ENCODE peak calls at places on chromosomes 1 and 21, in ten cellular contexts. G is hepatic stellate cell; Z is fibroblast of lung; R is HEK293T; F is NT2/D1; K is COR-L47; L is T-cell; B is astrocyte of the spinal cord; V is activated T-helper 9 cell treated with anti-CD3 and anti-CD28 coated beads, Interleukin-2, amount 50 U/mL, for 16 hours; Y is activated T-cell treated with anti-CD3 and anti-CD28 coated beads, Interleukin-2, amount 50 U/mL, for 72 hours. E is an unnamed sample.
A peak's percentile ranks its signal among the peaks of the same experiment; 100 is the strongest.

GRCh38 chr1:48661726-48662483 is 114.8 kb downstream of the BEND5 start:
- DNase-seq in G (no peak), Z (no peak), R (no peak), F (no peak), K (peak; percentile 60), L (no peak), B (no peak), V (no peak), Y (no peak), E (no peak)

GRCh38 chr1:15412488-15412800 is 2.8 kb downstream of the EFHD2 start:
- DNase-seq in G (no peak), Z (no peak), R (no peak), F (no peak), K (no peak), L (no peak), B (no peak), V (no peak), Y (no peak), E (no peak)

GRCh38 chr1:107748529-107748928 is 216.5 kb downstream of the VAV3 start:
- DNase-seq in G (peak; percentile 2), Z (peak; percentile 23), R (peak; percentile 24), F (no peak), K (no peak), L (no peak), B (peak; percentile 28), V (no peak), Y (no peak), E (peak; percentile 28)

GRCh38 chr1:41629571-41629970 is 145.1 kb upstream of the EDN2 start:
- DNase-seq in G (no peak), Z (peak; percentile 99), R (no peak), F (no peak), K (no peak), L (no peak), B (peak; percentile 94), V (no peak), Y (no peak), E (peak; percentile 43)

GRCh38 chr21:46220275-46220810 is 8.2 kb downstream of the LSS start:
- DNase-seq in G (no peak), Z (no peak), R (no peak), F (no peak), K (no peak), L (no peak), B (no peak), V (no peak), Y (no peak), E (no peak)

GRCh38 chr1:63847308-63847910 is 73.6 kb downstream of the ROR1 start:
- DNase-seq in G (no peak), Z (no peak), R (no peak), F (no peak), K (peak; percentile 16), L (no peak), B (no peak), V (no peak), Y (no peak), E (no peak)

GRCh38 chr21:46092811-46093667 is 4.9 kb upstream of the COL6A2 start:
- DNase-seq in G (no peak), Z (no peak), R (no peak), F (no peak), K (no peak), L (no peak), B (no peak), V (no peak), Y (no peak), E (no peak)

GRCh38 chr1:119374208-119374877 is 5.8 kb downstream of the HAO2 start:
- DNase-seq in G (no peak), Z (peak; percentile 5), R (no peak), F (no peak), K (no peak), L (no peak), B (no peak), V (no peak), Y (no peak), E (no peak)

GRCh38 chr1:29708818-29709710 is 472.7 kb downstream of the PTPRU start:
- DNase-seq in G (peak; percentile 68), Z (peak; percentile 91), R (no peak), F (no peak), K (peak; percentile 75), L (no peak), B (peak; percentile 94), V (no peak), Y (no peak), E (peak; percentile 61)

GRCh38 chr1:47534417-47534816 is 96.6 kb downstream of the FOXD2 start:
- DNase-seq in G (peak; percentile 59), Z (peak; percentile 8), R (no peak), F (no peak), K (no peak), L (no peak), B (no peak), V (no peak), Y (no peak), E (peak; percentile 51)

GRCh38 chr1:60132985-60133673 is 59.6 kb upstream of the C1orf87 start:
- DNase-seq in G (peak; percentile 21), Z (peak; percentile 93), R (no peak), F (no peak), K (no peak), L (no peak), B (peak; percentile 93), V (no peak), Y (no peak), E (peak; percentile 94)

GRCh38 chr1:12063141-12064072 is at the start of gene TNFRSF8:
- DNase-seq in G (no peak), Z (peak; percentile 50), R (no peak), F (no peak), K (no peak), L (no peak), B (no peak), V (no peak), Y (peak; percentile 74), E (no peak)

GRCh38 chr1:240190881-240191385 is 99.2 kb downstream of the FMN2 start:
- DNase-seq in G (peak; percentile 59), Z (peak; percentile 100), R (peak; percentile 53), F (peak; percentile 18), K (no peak), L (no peak), B (peak; percentile 99), V (no peak), Y (peak; percentile 14), E (peak; percentile 87)

GRCh38 chr1:21261551-21262281 is 28.5 kb downstream of the ECE1 start:
- DNase-seq in G (peak; percentile 98), Z (peak; percentile 93), R (no peak), F (no peak), K (no peak), L (no peak), B (peak; percentile 96), V (no peak), Y (peak; percentile 48), E (peak; percentile 94)

GRCh38 chr1:41626616-41627375 is 142.3 kb upstream of the EDN2 start:
- DNase-seq in G (no peak), Z (peak; percentile 60), R (no peak), F (no peak), K (no peak), L (no peak), B (no peak), V (peak; percentile 22), Y (peak; percentile 76), E (peak; percentile 34)

GRCh38 chr1:84492726-84493125 is 13.5 kb upstream of the SPATA1 start:
- DNase-seq in G (no peak), Z (peak; percentile 18), R (no peak), F (no peak), K (no peak), L (no peak), B (no peak), V (no peak), Y (no peak), E (no peak)

GRCh38 chr1:25810341-25811299 is 9.1 kb upstream of the MTFR1L start:
- DNase-seq in G (peak; percentile 78), Z (no peak), R (peak; percentile 77), F (peak; percentile 66), K (peak; percentile 75), L (peak; percentile 75), B (peak; percentile 35), V (peak; percentile 68), Y (peak; percentile 85), E (peak; percentile 68)

GRCh38 chr1:9589144-9589718 is 520 bp downstream of the TMEM201 start:
- DNase-seq in G (peak; percentile 50), Z (peak; percentile 32), R (peak; percentile 23), F (no peak), K (no peak), L (peak; percentile 32), B (peak; percentile 36), V (peak; percentile 24), Y (peak; percentile 41), E (no peak)

GRCh38 chr1:65792671-65793358 is at the start of gene PDE4B:
- DNase-seq in G (peak; percentile 58), Z (peak; percentile 41), R (peak; percentile 76), F (peak; percentile 32), K (peak; percentile 47), L (no peak), B (peak; percentile 43), V (no peak), Y (no peak), E (peak; percentile 55)

GRCh38 chr21:45636459-45636858 is 7.1 kb upstream of the PCBP3 start:
- DNase-seq in G (no peak), Z (no peak), R (no peak), F (no peak), K (no peak), L (no peak), B (no peak), V (no peak), Y (no peak), E (no peak)

GRCh38 chr1:1461721-1462317 is 9.7 kb upstream of the ATAD3B start:
- DNase-seq in G (no peak), Z (no peak), R (no peak), F (no peak), K (peak; percentile 43), L (no peak), B (no peak), V (no peak), Y (no peak), E (no peak)

GRCh38 chr1:2637472-2637871 is 4.7 kb upstream of the MMEL1 start:
- DNase-seq in G (no peak), Z (no peak), R (no peak), F (no peak), K (no peak), L (no peak), B (no peak), V (no peak), Y (no peak), E (no peak)

GRCh38 chr1:31977361-31978131 is 36.1 kb upstream of the KHDRBS1 start:
- DNase-seq in G (peak; percentile 60), Z (no peak), R (peak; percentile 82), F (peak; percentile 79), K (peak; percentile 11), L (no peak), B (peak; percentile 20), V (no peak), Y (no peak), E (peak; percentile 70)

GRCh38 chr1:70737125-70737524 is 310.5 kb downstream of the PTGER3 start:
- DNase-seq in G (no peak), Z (no peak), R (no peak), F (no peak), K (no peak), L (no peak), B (no peak), V (no peak), Y (no peak), E (no peak)

GRCh38 chr1:29620631-29621030 is 384.3 kb downstream of the PTPRU start:
- DNase-seq in G (no peak), Z (no peak), R (no peak), F (no peak), K (no peak), L (no peak), B (no peak), V (no peak), Y (no peak), E (no peak)

GRCh38 chr1:38045431-38046332 is 911 bp downstream of the POU3F1 start:
- DNase-seq in G (no peak), Z (no peak), R (no peak), F (no peak), K (no peak), L (no peak), B (peak; percentile 29), V (no peak), Y (no peak), E (no peak)

GRCh38 chr1:81113688-81114087 is 687.0 kb upstream of the ADGRL2 start:
- DNase-seq in G (no peak), Z (peak; percentile 73), R (no peak), F (no peak), K (no peak), L (no peak), B (peak; percentile 55), V (no peak), Y (no peak), E (peak; percentile 25)

GRCh38 chr1:182525342-182525741 is 63.7 kb downstream of the RNASEL start:
- DNase-seq in G (no peak), Z (no peak), R (no peak), F (no peak), K (no peak), L (no peak), B (no peak), V (no peak), Y (no peak), E (no peak)